ENCODE peak calls at places on chromosomes 2 and 18, in nine cellular contexts. M, B, C, H, R, S, N, X and K are unnamed samples.

GRCh38 chr2:235468978-235469694 is 24.7 kb upstream of the AGAP1 start:
- DNase-seq in B (no peak), H (no peak), M (no peak), N (no peak), S (no peak), R (no peak), C (no peak), X (peak), K (no peak)

GRCh38 chr2:74052732-74053712 is 68.3 kb downstream of the TET3 start:
- DNase-seq in S (no peak), H (peak), X (no peak), N (no peak), C (no peak), M (no peak), R (peak), B (no peak), K (no peak)

GRCh38 chr18:2818281-2818680 is 28.5 kb upstream of the EMILIN2 start:
- DNase-seq in R (no peak), S (no peak), N (no peak), C (no peak), B (no peak), X (no peak), M (no peak), H (no peak), K (no peak)

GRCh38 chr2:224565452-224566035 is 19.6 kb downstream of the CUL3 start:
- DNase-seq in C (no peak), S (no peak), X (no peak), R (no peak), N (no peak), M (no peak), B (no peak), H (no peak), K (no peak)

GRCh38 chr18:9232977-9233376 is 96.4 kb downstream of the ANKRD12 start:
- DNase-seq in R (no peak), M (no peak), B (no peak), S (no peak), H (no peak), X (no peak), C (no peak), N (no peak), K (no peak)

GRCh38 chr2:37457401-37457901 is 113.0 kb downstream of the QPCT start:
- DNase-seq in H (no peak), S (no peak), X (no peak), B (no peak), C (no peak), R (no peak), N (no peak), M (no peak), K (no peak)

GRCh38 chr2:40380036-40380435 is 71.9 kb downstream of the SLC8A1 start:
- DNase-seq in B (no peak), C (peak), H (no peak), R (no peak), M (no peak), N (no peak), X (no peak), S (no peak), K (no peak)

GRCh38 chr2:36376992-36377738 is 21.6 kb downstream of the CRIM1 start:
- DNase-seq in B (no peak), C (peak), X (no peak), R (no peak), N (no peak), S (no peak), H (no peak), M (no peak), K (no peak)

GRCh38 chr2:29628882-29629281 is 292.5 kb downstream of the ALK start:
- DNase-seq in N (no peak), X (no peak), R (no peak), S (no peak), C (peak), B (no peak), H (no peak), M (peak), K (no peak)

GRCh38 chr2:236081171-236081570 is 87.0 kb downstream of the GBX2 start:
- DNase-seq in M (no peak), H (no peak), S (no peak), B (no peak), N (no peak), R (no peak), X (no peak), C (no peak), K (no peak)

GRCh38 chr2:47067788-47068407 is 87.2 kb downstream of the STPG4 start:
- DNase-seq in H (no peak), B (no peak), R (no peak), X (no peak), N (no peak), S (no peak), M (no peak), C (no peak), K (no peak)

GRCh38 chr2:96146881-96147592 is 1.8 kb upstream of the DUSP2 start:
- DNase-seq in M (no peak), C (no peak), N (no peak), S (no peak), H (no peak), B (no peak), R (no peak), X (peak), K (peak)

GRCh38 chr2:12642332-12642731 is 74.4 kb upstream of the TRIB2 start:
- DNase-seq in R (no peak), M (no peak), C (no peak), S (no peak), B (no peak), X (no peak), H (no peak), N (no peak), K (no peak)

GRCh38 chr18:46411862-46412690 is 244.9 kb downstream of the LOXHD1 start:
- DNase-seq in B (no peak), C (peak), M (peak), X (peak), H (no peak), S (no peak), N (no peak), R (no peak), K (no peak)

GRCh38 chr2:1988594-1988993 is 244.3 kb upstream of the PXDN start:
- DNase-seq in S (no peak), X (no peak), R (no peak), M (no peak), H (no peak), N (no peak), B (no peak), C (no peak), K (no peak)